ENCODE peak calls at places on chromosomes 4 and X, in five cellular contexts. L, Z, S, K and W are unnamed samples.

GRCh38 chr4:83364312-83364711 is 29.7 kb upstream of the HPSE start:
- DNase-seq in S (no peak), L (no peak), K (no peak), Z (no peak), W (no peak)

GRCh38 chr4:73309211-73309610 is 50.6 kb upstream of the ANKRD17 start:
- DNase-seq in L (no peak), Z (no peak), S (no peak), K (no peak), W (no peak)

GRCh38 chrX:10582945-10583344 is 37.4 kb downstream of the MID1 start:
- DNase-seq in Z (no peak), K (no peak), L (no peak), S (no peak), W (no peak)

GRCh38 chr4:15238720-15239119 is 189.1 kb upstream of the C1QTNF7 start:
- DNase-seq in L (no peak), Z (peak), S (no peak), K (no peak), W (peak)

GRCh38 chr4:101284546-101284945 is 62.8 kb downstream of the PPP3CA start:
- DNase-seq in L (no peak), S (no peak), K (no peak), Z (no peak), W (no peak)

GRCh38 chr4:8391972-8392371 is 48.6 kb downstream of the ACOX3 start:
- DNase-seq in K (no peak), L (peak), Z (peak), S (no peak), W (no peak)

GRCh38 chr4:137601924-137602323 is 69.6 kb upstream of the PCDH18 start:
- DNase-seq in S (no peak), Z (no peak), L (no peak), K (no peak), W (no peak)

GRCh38 chr4:40055873-40056721 is 553 bp upstream of the N4BP2 start:
- DNase-seq in K (peak), Z (peak), S (peak), L (peak), W (peak)

GRCh38 chr4:98786866-98787265 is 128.5 kb upstream of the TSPAN5 start:
- DNase-seq in L (no peak), S (no peak), Z (peak), K (no peak), W (no peak)

GRCh38 chrX:47936224-47936939 is 67.4 kb downstream of the ZNF182 start:
- DNase-seq in Z (no peak), L (no peak), K (no peak), S (no peak), W (peak)

GRCh38 chr4:115234405-115235093 is 121.1 kb upstream of the NDST4 start:
- DNase-seq in K (no peak), L (no peak), S (no peak), Z (peak), W (no peak)

GRCh38 chrX:115912372-115912897 is 258.1 kb upstream of the AGTR2 start:
- DNase-seq in K (no peak), S (no peak), Z (no peak), L (no peak), W (no peak)

GRCh38 chr4:158810487-158811215 is 41.8 kb downstream of the FNIP2 start:
- DNase-seq in L (peak), Z (no peak), K (no peak), S (peak), W (no peak)

GRCh38 chrX:17032351-17032750 is 85.9 kb downstream of the REPS2 start:
- DNase-seq in L (no peak), S (peak), K (no peak), Z (no peak), W (no peak)

GRCh38 chr4:184250795-184251679 is 33.4 kb upstream of the ENPP6 start:
- DNase-seq in Z (peak), L (no peak), S (no peak), K (no peak), W (peak)

GRCh38 chr4:113591982-113592381 is 169.6 kb downstream of the CAMK2D start:
- DNase-seq in S (no peak), K (no peak), L (no peak), Z (peak), W (no peak)

GRCh38 chr4:23811045-23811620 is 78.7 kb downstream of the PPARGC1A start:
- DNase-seq in L (no peak), K (no peak), Z (no peak), S (no peak), W (no peak)

GRCh38 chr4:45007499-45007898 is 281.1 kb upstream of the GNPDA2 start:
- DNase-seq in S (no peak), L (no peak), K (no peak), Z (no peak), W (no peak)

GRCh38 chr4:8603931-8604330 is 11.4 kb downstream of the CPZ start:
- DNase-seq in S (no peak), Z (no peak), L (no peak), K (no peak), W (no peak)

GRCh38 chr4:77095101-77095826 is 19.5 kb upstream of the CCNI start:
- DNase-seq in L (peak), K (peak), Z (peak), S (peak), W (peak)